ENCODE peak calls at places on chromosomes 11 and 22, in ten cellular contexts. C, P, S, K, Y, I, B, J, H and L are unnamed samples.

GRCh38 chr11:118533769-118534729 is 3.1 kb downstream of the TMEM25 start:
- DNase-seq in C (no peak), P (no peak), S (no peak), K (no peak), Y (no peak), I (no peak), B (peak), J (no peak), H (no peak), L (no peak)

GRCh38 chr11:85663080-85663729 is 1.7 kb downstream of the CREBZF start:
- DNase-seq in C (no peak), P (no peak), S (no peak), K (no peak), Y (no peak), I (no peak), B (peak), J (no peak), H (no peak), L (no peak)

GRCh38 chr22:37472418-37473006 is 13.7 kb downstream of the MFNG start:
- DNase-seq in C (no peak), P (peak), S (peak), K (no peak), Y (peak), I (peak), B (peak), J (peak), H (no peak), L (peak)

GRCh38 chr22:20803696-20804324 is 29.9 kb downstream of the SERPIND1 start:
- DNase-seq in C (no peak), P (no peak), S (peak), K (no peak), Y (peak), I (peak), B (peak), J (peak), H (no peak), L (peak)

GRCh38 chr11:22415481-22415880 is 77.3 kb downstream of the SLC17A6 start:
- DNase-seq in C (no peak), P (no peak), S (no peak), K (no peak), Y (no peak), I (no peak), B (no peak), J (no peak), H (no peak), L (no peak)

GRCh38 chr11:122267602-122268001 is 151.6 kb upstream of the BLID start:
- DNase-seq in C (no peak), P (no peak), S (no peak), K (no peak), Y (no peak), I (peak), B (no peak), J (no peak), H (no peak), L (peak)

GRCh38 chr11:40188848-40189247 is 1270.6 kb downstream of the LRRC4C start:
- DNase-seq in C (no peak), P (no peak), S (no peak), K (no peak), Y (no peak), I (no peak), B (peak), J (peak), H (no peak), L (no peak)

GRCh38 chr11:105447936-105448702 is 161.8 kb upstream of the GRIA4 start:
- DNase-seq in C (no peak), P (no peak), S (no peak), K (no peak), Y (no peak), I (no peak), B (no peak), J (no peak), H (no peak), L (no peak)

GRCh38 chr11:30062103-30062502 is 45.3 kb upstream of the KCNA4 start:
- DNase-seq in C (no peak), P (no peak), S (no peak), K (no peak), Y (no peak), I (no peak), B (no peak), J (no peak), H (no peak), L (no peak)

GRCh38 chr11:78149646-78150045 is 10.2 kb upstream of the ALG8 start:
- DNase-seq in C (peak), P (peak), S (no peak), K (no peak), Y (no peak), I (peak), B (peak), J (peak), H (no peak), L (peak)

GRCh38 chr11:10806206-10806605 is 2.5 kb downstream of the EIF4G2 start:
- DNase-seq in C (no peak), P (no peak), S (no peak), K (no peak), Y (no peak), I (no peak), B (no peak), J (no peak), H (no peak), L (no peak)

GRCh38 chr22:19745155-19746133 is 15.1 kb upstream of the TBX1 start:
- DNase-seq in C (no peak), P (no peak), S (no peak), K (no peak), Y (no peak), I (no peak), B (no peak), J (no peak), H (no peak), L (no peak)

GRCh38 chr22:35938226-35938625 is 90.4 kb downstream of the RBFOX2 start:
- DNase-seq in C (no peak), P (no peak), S (no peak), K (no peak), Y (no peak), I (no peak), B (no peak), J (no peak), H (no peak), L (no peak)

GRCh38 chr11:11077898-11078297 is 220.0 kb upstream of the ZBED5 start:
- DNase-seq in C (no peak), P (no peak), S (no peak), K (no peak), Y (no peak), I (no peak), B (no peak), J (no peak), H (no peak), L (no peak)

GRCh38 chr11:32960553-32961164 is 55.0 kb upstream of the DEPDC7 start:
- DNase-seq in C (peak), P (peak), S (no peak), K (no peak), Y (no peak), I (peak), B (peak), J (peak), H (no peak), L (peak)

GRCh38 chr11:123494195-123495050 is 64.4 kb downstream of the GRAMD1B start:
- DNase-seq in C (no peak), P (no peak), S (no peak), K (no peak), Y (no peak), I (peak), B (no peak), J (peak), H (no peak), L (no peak)

GRCh38 chr11:111634981-111635705 is 32.9 kb downstream of the SIK2 start:
- DNase-seq in C (no peak), P (no peak), S (no peak), K (no peak), Y (no peak), I (peak), B (no peak), J (peak), H (no peak), L (no peak)

GRCh38 chr11:90803366-90803765 is 580.5 kb upstream of the CHORDC1 start:
- DNase-seq in C (no peak), P (peak), S (no peak), K (no peak), Y (no peak), I (no peak), B (no peak), J (peak), H (no peak), L (peak)

DNA sequence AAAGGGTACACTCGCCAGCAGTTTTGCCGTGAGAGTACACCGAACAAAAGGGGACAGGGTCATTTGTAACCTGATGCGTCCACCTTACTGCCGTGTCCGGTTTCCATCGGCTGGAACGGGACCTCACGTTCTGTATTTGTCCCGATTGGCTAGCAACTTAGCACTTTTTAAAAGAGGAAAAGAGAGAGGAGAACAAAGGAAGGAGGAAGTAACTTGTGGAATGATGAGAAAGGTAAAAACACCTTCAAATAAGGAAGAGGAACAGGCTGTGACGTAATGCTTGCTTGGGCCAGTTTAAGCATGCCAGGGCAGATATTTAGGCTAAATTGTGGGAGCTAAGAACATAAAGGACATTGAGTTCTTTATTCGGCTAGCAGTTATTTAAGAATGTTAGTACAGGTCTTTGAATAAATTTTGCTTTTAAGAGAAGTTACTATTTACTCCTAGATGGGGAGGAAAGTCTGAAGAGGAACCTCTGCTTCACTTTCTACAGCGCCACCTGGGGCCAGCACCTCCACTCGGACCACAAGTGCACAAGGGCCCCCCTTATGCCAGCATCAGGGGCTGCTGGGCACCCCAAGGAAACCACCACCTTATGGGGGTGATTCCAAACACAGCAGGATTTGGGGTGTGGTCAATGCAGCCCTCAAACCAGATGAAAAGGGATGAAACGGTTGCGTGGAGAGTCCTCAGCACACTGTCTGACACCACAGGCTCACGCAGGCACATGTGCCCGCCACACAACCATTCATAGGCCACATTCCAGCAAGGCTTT is 5.8 kb downstream of the ARSA start:
- DNase-seq in C (no peak), P (no peak), S (peak), K (no peak), Y (no peak), I (no peak), B (no peak), J (peak), H (no peak), L (peak)
- TF ChIP-seq CTCF in C (peak), P (peak), S (no peak), K (no peak), Y (no peak), I (peak), B (peak), J (peak), H (no peak), L (no peak)

GRCh38 chr11:2777396-2777795 is 77.6 kb upstream of the KCNQ1OT1 start:
- DNase-seq in C (no peak), P (peak), S (no peak), K (peak), Y (no peak), I (peak), B (peak), J (peak), H (peak), L (peak)

GRCh38 chr11:2779981-2780849 is 80.4 kb upstream of the KCNQ1OT1 start:
- DNase-seq in C (no peak), P (no peak), S (peak), K (peak), Y (no peak), I (no peak), B (peak), J (no peak), H (peak), L (no peak)

GRCh38 chr11:2779499-2779980 is 79.7 kb upstream of the KCNQ1OT1 start:
- DNase-seq in C (no peak), P (no peak), S (no peak), K (no peak), Y (no peak), I (no peak), B (no peak), J (no peak), H (peak), L (no peak)

GRCh38 chr11:2777871-2778629 is 78.3 kb upstream of the KCNQ1OT1 start:
- DNase-seq in C (no peak), P (no peak), S (no peak), K (peak), Y (no peak), I (no peak), B (no peak), J (no peak), H (peak), L (no peak)

GRCh38 chr11:2778630-2779498 is 79.1 kb upstream of the KCNQ1OT1 start:
- DNase-seq in C (no peak), P (peak), S (peak), K (peak), Y (no peak), I (peak), B (peak), J (peak), H (peak), L (peak)
- TF ChIP-seq CTCF in C (no peak), P (no peak), S (peak), K (no peak), Y (no peak), I (no peak), B (peak), J (peak), H (peak), L (peak)

GRCh38 chr11:62241095-62241494 is 944 bp upstream of the SCGB1D2 start:
- DNase-seq in C (no peak), P (no peak), S (no peak), K (no peak), Y (no peak), I (no peak), B (no peak), J (no peak), H (no peak), L (no peak)

GRCh38 chr11:62242021-62242420 is at the start of gene SCGB1D2:
- DNase-seq in C (peak), P (peak), S (peak), K (no peak), Y (no peak), I (no peak), B (no peak), J (peak), H (no peak), L (peak)

DNA sequence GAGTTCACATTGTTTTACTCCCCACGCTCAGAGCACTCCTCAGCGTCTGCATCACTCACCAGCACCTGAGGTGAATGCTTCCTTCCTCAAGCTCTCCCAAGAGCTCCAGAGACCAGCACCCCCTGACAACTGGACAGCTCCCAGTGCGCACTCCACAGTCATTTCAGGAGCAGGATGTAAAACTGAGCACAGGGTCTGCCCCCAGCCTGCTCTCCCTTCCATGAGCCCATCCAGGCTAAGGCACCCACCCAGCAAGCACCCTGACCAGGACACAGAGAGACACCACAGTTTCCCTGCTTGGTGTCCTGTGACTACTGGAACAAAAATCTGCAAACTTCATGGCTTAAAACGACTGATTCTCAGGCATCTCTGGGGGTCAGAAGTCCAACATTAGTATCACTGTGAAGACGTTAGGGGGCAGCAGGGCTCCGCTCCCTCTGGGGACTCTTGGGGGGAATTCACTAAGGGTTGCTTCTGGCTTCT is 3.3 kb downstream of the SCGB1D2 start:
- DNase-seq in C (no peak), P (peak), S (peak), K (no peak), Y (peak), I (peak), B (peak), J (peak), H (no peak), L (peak)
- TF ChIP-seq CTCF in C (peak), P (no peak), S (no peak), K (no peak), Y (peak), I (no peak), B (peak), J (no peak), H (no peak), L (peak)

GRCh38 chr11:133966924-133967598 is 10.3 kb upstream of the IGSF9B start:
- DNase-seq in C (no peak), P (no peak), S (peak), K (no peak), Y (peak), I (no peak), B (no peak), J (no peak), H (no peak), L (no peak)
- TF ChIP-seq CTCF in C (peak), P (no peak), S (no peak), K (no peak), Y (peak), I (peak), B (peak), J (peak), H (peak), L (no peak)

GRCh38 chr11:6200975-6201374 is 2.0 kb downstream of the OR52W1 start:
- DNase-seq in C (no peak), P (no peak), S (peak), K (peak), Y (no peak), I (no peak), B (no peak), J (no peak), H (peak), L (peak)
- TF ChIP-seq CTCF in C (no peak), P (no peak), S (no peak), K (no peak), Y (no peak), I (no peak), B (no peak), J (no peak), H (no peak), L (no peak)

DNA sequence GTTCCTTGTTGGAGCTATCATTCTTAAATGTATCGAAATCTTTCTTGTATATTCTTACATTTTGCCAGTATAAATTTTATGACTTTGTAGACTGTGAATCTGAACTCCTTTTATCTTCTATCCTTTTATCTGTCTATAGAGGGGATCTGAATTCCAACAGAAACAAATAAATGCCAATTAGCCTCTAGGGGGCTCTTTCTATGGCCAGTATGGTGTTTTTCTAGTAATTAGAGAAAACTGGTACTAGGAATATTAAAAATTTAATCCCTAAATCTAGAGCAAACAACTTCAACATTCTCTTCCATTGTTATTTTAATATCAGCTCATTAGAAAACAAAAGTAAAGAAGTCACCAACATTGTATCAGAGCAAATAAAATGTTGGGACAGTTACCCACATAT is 21.5 kb upstream of the CAT start:
- DNase-seq in C (no peak), P (no peak), S (no peak), K (no peak), Y (no peak), I (no peak), B (no peak), J (no peak), H (no peak), L (no peak)
- TF ChIP-seq CTCF in C (peak), P (no peak), S (no peak), K (no peak), Y (no peak), I (peak), B (no peak), J (no peak), H (no peak), L (peak)

GRCh38 chr11:83285131-83285770 is 916 bp downstream of the CCDC90B start:
- DNase-seq in C (no peak), P (no peak), S (no peak), K (no peak), Y (no peak), I (no peak), B (no peak), J (no peak), H (no peak), L (peak)

GRCh38 chr11:83284501-83285051 is 1.6 kb downstream of the CCDC90B start:
- DNase-seq in C (no peak), P (no peak), S (peak), K (no peak), Y (no peak), I (no peak), B (no peak), J (peak), H (no peak), L (no peak)

GRCh38 chr11:83282084-83282716 is 4.0 kb downstream of the CCDC90B start:
- DNase-seq in C (no peak), P (no peak), S (no peak), K (no peak), Y (no peak), I (peak), B (no peak), J (no peak), H (no peak), L (no peak)

GRCh38 chr11:83287631-83288030 is 1.5 kb upstream of the CCDC90B start:
- DNase-seq in C (no peak), P (no peak), S (no peak), K (no peak), Y (no peak), I (no peak), B (no peak), J (no peak), H (no peak), L (no peak)

DNA sequence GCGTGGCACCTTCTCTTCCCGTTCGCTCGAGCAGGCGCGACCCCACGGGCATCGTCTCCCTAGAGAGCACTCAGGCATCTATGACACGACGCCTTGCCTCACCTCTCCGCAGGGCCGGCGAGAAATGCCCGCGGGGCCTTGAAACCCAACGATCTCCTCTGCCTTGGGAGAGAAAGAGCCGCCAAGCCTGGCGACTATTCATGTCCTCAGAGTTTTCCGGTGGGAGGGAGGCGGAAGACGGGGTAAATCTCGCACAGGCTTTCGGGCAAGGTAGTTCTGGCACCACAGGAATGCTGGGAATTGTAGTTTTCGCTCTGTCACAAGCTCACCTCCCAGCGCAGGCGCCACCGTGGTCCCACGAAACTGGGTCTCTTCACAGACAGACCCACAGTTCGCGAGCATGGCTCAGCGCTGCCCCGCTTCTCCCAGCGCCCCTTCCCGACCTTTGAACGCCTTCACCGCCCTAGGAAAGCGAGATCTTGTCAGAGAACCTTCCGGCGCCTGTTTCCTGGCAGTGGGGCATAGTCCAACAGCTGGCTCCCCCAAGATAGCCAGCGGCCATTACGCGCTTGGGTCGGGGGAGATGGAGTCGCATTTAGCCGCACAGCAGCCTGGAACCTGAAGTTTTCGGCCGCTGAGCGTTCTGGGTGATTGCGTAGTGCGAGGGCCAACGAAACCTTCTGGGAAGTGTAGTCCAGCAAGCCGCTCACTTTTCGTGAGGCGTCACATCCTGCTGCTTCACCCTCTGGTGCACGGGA is at the start of gene CCDC90B:
- DNase-seq in C (peak), P (peak), S (peak), K (peak), Y (peak), I (peak), B (peak), J (peak), H (peak), L (peak)
- TF ChIP-seq CTCF in C (peak), P (peak), S (no peak), K (no peak), Y (no peak), I (peak), B (peak), J (peak), H (no peak), L (peak)

GRCh38 chr11:34328632-34328910 is 29.2 kb downstream of the ABTB2 start:
- DNase-seq in C (no peak), P (no peak), S (no peak), K (no peak), Y (no peak), I (no peak), B (no peak), J (no peak), H (no peak), L (no peak)

GRCh38 chr11:34331329-34331728 is 26.5 kb downstream of the ABTB2 start:
- DNase-seq in C (no peak), P (peak), S (no peak), K (no peak), Y (no peak), I (peak), B (no peak), J (peak), H (no peak), L (peak)

GRCh38 chr11:34330653-34331052 is 27.2 kb downstream of the ABTB2 start:
- DNase-seq in C (no peak), P (no peak), S (no peak), K (no peak), Y (no peak), I (no peak), B (no peak), J (no peak), H (no peak), L (peak)

GRCh38 chr11:34329876-34330275 is 27.9 kb downstream of the ABTB2 start:
- DNase-seq in C (no peak), P (no peak), S (no peak), K (no peak), Y (no peak), I (no peak), B (no peak), J (no peak), H (no peak), L (no peak)

GRCh38 chr11:34327804-34328631 is 29.8 kb downstream of the ABTB2 start:
- DNase-seq in C (no peak), P (no peak), S (no peak), K (no peak), Y (no peak), I (peak), B (no peak), J (no peak), H (no peak), L (no peak)
- TF ChIP-seq CTCF in C (no peak), P (no peak), S (no peak), K (no peak), Y (no peak), I (no peak), B (no peak), J (no peak), H (peak), L (no peak)